ENCODE peak calls at places on chromosomes 7 and 10, in nine cellular contexts. One of them, this sample, is unnamed.

GRCh38 chr7:28479507-28479947 is 67.2 kb downstream of the CREB5 start:
- DNase-seq in tibial nerve: no peak
- DNase-seq in AG04450: no peak
- DNase-seq in A549: no peak
- DNase-seq in HCT116: no peak
- DNase-seq in body of pancreas: no peak
- DNase-seq in dorsolateral prefrontal cortex: no peak
- DNase-seq in heart right ventricle: no peak
- DNase-seq in CD8-positive, alpha-beta T cell: no peak
- DNase-seq in this sample: no peak

GRCh38 chr7:34165927-34166550 is 260.7 kb downstream of the BMPER start:
- DNase-seq in CD8-positive, alpha-beta T cell: no peak
- DNase-seq in tibial nerve: no peak
- DNase-seq in dorsolateral prefrontal cortex: no peak
- DNase-seq in HCT116: peak; percentile 7
- DNase-seq in body of pancreas: no peak
- DNase-seq in A549: peak; percentile 30
- DNase-seq in AG04450: no peak
- DNase-seq in heart right ventricle: no peak
- DNase-seq in this sample: peak; percentile 72

GRCh38 chr7:32879460-32879859 is 12.1 kb downstream of the KBTBD2 start:
- DNase-seq in CD8-positive, alpha-beta T cell: no peak
- DNase-seq in body of pancreas: no peak
- DNase-seq in dorsolateral prefrontal cortex: no peak
- DNase-seq in AG04450: no peak
- DNase-seq in A549: no peak
- DNase-seq in tibial nerve: no peak
- DNase-seq in HCT116: no peak
- DNase-seq in heart right ventricle: no peak
- DNase-seq in this sample: peak; percentile 28

GRCh38 chr7:35268953-35269352 is 15.1 kb upstream of the TBX20 start:
- DNase-seq in A549: no peak
- DNase-seq in AG04450: no peak
- DNase-seq in HCT116: no peak
- DNase-seq in body of pancreas: no peak
- DNase-seq in heart right ventricle: no peak
- DNase-seq in dorsolateral prefrontal cortex: no peak
- DNase-seq in CD8-positive, alpha-beta T cell: no peak
- DNase-seq in tibial nerve: no peak
- DNase-seq in this sample: no peak

GRCh38 chr7:102431617-102432298 is 1.6 kb upstream of the ORAI2 start:
- DNase-seq in body of pancreas: no peak
- DNase-seq in tibial nerve: no peak
- DNase-seq in HCT116: no peak
- DNase-seq in AG04450: no peak
- DNase-seq in dorsolateral prefrontal cortex: peak; percentile 78
- DNase-seq in heart right ventricle: no peak
- DNase-seq in A549: no peak
- DNase-seq in CD8-positive, alpha-beta T cell: peak; percentile 47
- DNase-seq in this sample: no peak

GRCh38 chr7:102008535-102009262 is 191.3 kb downstream of the CUX1 start:
- DNase-seq in dorsolateral prefrontal cortex: no peak
- DNase-seq in tibial nerve: no peak
- DNase-seq in body of pancreas: no peak
- DNase-seq in AG04450: no peak
- DNase-seq in HCT116: no peak
- DNase-seq in A549: no peak
- DNase-seq in CD8-positive, alpha-beta T cell: no peak
- DNase-seq in heart right ventricle: no peak
- DNase-seq in this sample: no peak

GRCh38 chr10:93604145-93604544 is 3.1 kb upstream of the RBP4 start:
- DNase-seq in dorsolateral prefrontal cortex: no peak
- DNase-seq in HCT116: no peak
- DNase-seq in body of pancreas: no peak
- DNase-seq in AG04450: no peak
- DNase-seq in heart right ventricle: no peak
- DNase-seq in A549: no peak
- DNase-seq in tibial nerve: no peak
- DNase-seq in CD8-positive, alpha-beta T cell: no peak
- DNase-seq in this sample: no peak

GRCh38 chr7:38020134-38020533 is 99.7 kb downstream of the EPDR1 start:
- DNase-seq in A549: no peak
- DNase-seq in body of pancreas: no peak
- DNase-seq in AG04450: no peak
- DNase-seq in CD8-positive, alpha-beta T cell: no peak
- DNase-seq in tibial nerve: no peak
- DNase-seq in heart right ventricle: no peak
- DNase-seq in dorsolateral prefrontal cortex: no peak
- DNase-seq in HCT116: no peak
- DNase-seq in this sample: peak; percentile 86

GRCh38 chr7:132123763-132124162 is 452.5 kb downstream of the PLXNA4 start:
- DNase-seq in dorsolateral prefrontal cortex: no peak
- DNase-seq in body of pancreas: no peak
- DNase-seq in A549: no peak
- DNase-seq in tibial nerve: no peak
- DNase-seq in heart right ventricle: no peak
- DNase-seq in AG04450: no peak
- DNase-seq in CD8-positive, alpha-beta T cell: no peak
- DNase-seq in HCT116: no peak
- DNase-seq in this sample: no peak

GRCh38 chr10:90288403-90288933 is 569.4 kb downstream of the HTR7 start:
- DNase-seq in A549: no peak
- DNase-seq in body of pancreas: no peak
- DNase-seq in tibial nerve: no peak
- DNase-seq in CD8-positive, alpha-beta T cell: no peak
- DNase-seq in dorsolateral prefrontal cortex: no peak
- DNase-seq in AG04450: peak; percentile 30
- DNase-seq in HCT116: peak; percentile 10
- DNase-seq in heart right ventricle: no peak
- DNase-seq in this sample: peak; percentile 57

GRCh38 chr10:36096571-36096970 is 454.5 kb upstream of the FZD8 start:
- DNase-seq in dorsolateral prefrontal cortex: no peak
- DNase-seq in heart right ventricle: no peak
- DNase-seq in CD8-positive, alpha-beta T cell: no peak
- DNase-seq in tibial nerve: no peak
- DNase-seq in HCT116: no peak
- DNase-seq in body of pancreas: no peak
- DNase-seq in AG04450: no peak
- DNase-seq in A549: no peak
- DNase-seq in this sample: peak; percentile 62

GRCh38 chr7:107150375-107151073 is 18.3 kb upstream of the HBP1 start:
- DNase-seq in CD8-positive, alpha-beta T cell: peak; percentile 71
- DNase-seq in A549: peak; percentile 18
- DNase-seq in tibial nerve: peak; percentile 80
- DNase-seq in dorsolateral prefrontal cortex: no peak
- DNase-seq in HCT116: peak; percentile 51
- DNase-seq in heart right ventricle: peak; percentile 38
- DNase-seq in body of pancreas: peak; percentile 82
- DNase-seq in AG04450: peak; percentile 63
- DNase-seq in this sample: peak; percentile 74

GRCh38 chr10:127175357-127176110 is 20.9 kb downstream of the INSYN2A start:
- DNase-seq in AG04450: no peak
- DNase-seq in body of pancreas: no peak
- DNase-seq in CD8-positive, alpha-beta T cell: no peak
- DNase-seq in HCT116: no peak
- DNase-seq in A549: no peak
- DNase-seq in dorsolateral prefrontal cortex: no peak
- DNase-seq in heart right ventricle: no peak
- DNase-seq in tibial nerve: no peak
- DNase-seq in this sample: no peak

GRCh38 chr7:112537822-112538221 is 57.0 kb downstream of the LSMEM1 start:
- DNase-seq in HCT116: no peak
- DNase-seq in A549: no peak
- DNase-seq in heart right ventricle: no peak
- DNase-seq in CD8-positive, alpha-beta T cell: no peak
- DNase-seq in tibial nerve: no peak
- DNase-seq in dorsolateral prefrontal cortex: no peak
- DNase-seq in body of pancreas: no peak
- DNase-seq in AG04450: no peak
- DNase-seq in this sample: peak; percentile 24

GRCh38 chr7:137919987-137920386 is 73.2 kb upstream of the DGKI start:
- DNase-seq in CD8-positive, alpha-beta T cell: no peak
- DNase-seq in dorsolateral prefrontal cortex: no peak
- DNase-seq in body of pancreas: no peak
- DNase-seq in tibial nerve: no peak
- DNase-seq in HCT116: no peak
- DNase-seq in A549: no peak
- DNase-seq in heart right ventricle: no peak
- DNase-seq in AG04450: no peak
- DNase-seq in this sample: no peak

GRCh38 chr7:130490888-130491771 is 755 bp upstream of the MEST start:
- DNase-seq in AG04450: no peak
- DNase-seq in heart right ventricle: peak; percentile 37
- DNase-seq in A549: no peak
- DNase-seq in HCT116: no peak
- DNase-seq in tibial nerve: peak; percentile 25
- DNase-seq in body of pancreas: peak; percentile 50
- DNase-seq in dorsolateral prefrontal cortex: peak; percentile 51
- DNase-seq in CD8-positive, alpha-beta T cell: peak; percentile 27
- DNase-seq in this sample: no peak

GRCh38 chr10:103470755-103471653 is 8.0 kb downstream of the CALHM3 start:
- DNase-seq in HCT116: no peak
- DNase-seq in CD8-positive, alpha-beta T cell: peak; percentile 71
- DNase-seq in dorsolateral prefrontal cortex: no peak
- DNase-seq in A549: no peak
- DNase-seq in heart right ventricle: peak; percentile 54
- DNase-seq in body of pancreas: no peak
- DNase-seq in AG04450: no peak
- DNase-seq in tibial nerve: no peak
- DNase-seq in this sample: peak; percentile 78

GRCh38 chr7:99623702-99624447 is 7.1 kb downstream of the ZSCAN25 start:
- DNase-seq in AG04450: no peak
- DNase-seq in CD8-positive, alpha-beta T cell: no peak
- DNase-seq in HCT116: no peak
- DNase-seq in tibial nerve: no peak
- DNase-seq in body of pancreas: no peak
- DNase-seq in dorsolateral prefrontal cortex: no peak
- DNase-seq in heart right ventricle: no peak
- DNase-seq in A549: no peak
- DNase-seq in this sample: no peak

GRCh38 chr7:158704524-158705233 is at the start of gene NCAPG2:
- DNase-seq in HCT116: peak; percentile 95
- DNase-seq in CD8-positive, alpha-beta T cell: peak; percentile 98
- DNase-seq in body of pancreas: peak; percentile 99
- DNase-seq in heart right ventricle: peak; percentile 99
- DNase-seq in AG04450: peak; percentile 95
- DNase-seq in tibial nerve: peak; percentile 97
- DNase-seq in A549: peak; percentile 95
- DNase-seq in dorsolateral prefrontal cortex: peak; percentile 98
- DNase-seq in this sample: peak; percentile 96
- TF ChIP-seq CTCF in HCT116: peak; percentile 17
- TF ChIP-seq CTCF in CD8-positive, alpha-beta T cell: no peak
- TF ChIP-seq CTCF in body of pancreas: peak; percentile 27
- TF ChIP-seq CTCF in heart right ventricle: peak; percentile 26
- TF ChIP-seq CTCF in AG04450: peak; percentile 6
- TF ChIP-seq CTCF in tibial nerve: peak; percentile 81
- TF ChIP-seq CTCF in A549: no peak
- TF ChIP-seq CTCF in dorsolateral prefrontal cortex: peak; percentile 70
- TF ChIP-seq CTCF in this sample: no peak

GRCh38 chr10:13529714-13529973 is 830 bp upstream of the BEND7 start:
- DNase-seq in heart right ventricle: no peak
- DNase-seq in dorsolateral prefrontal cortex: no peak
- DNase-seq in CD8-positive, alpha-beta T cell: no peak
- DNase-seq in tibial nerve: no peak
- DNase-seq in HCT116: no peak
- DNase-seq in body of pancreas: no peak
- DNase-seq in A549: no peak
- DNase-seq in AG04450: no peak
- DNase-seq in this sample: no peak
- H3K4me3 ChIP-seq in heart right ventricle: peak overlapping the region; percentile 63
- H3K4me3 ChIP-seq in dorsolateral prefrontal cortex: peak overlapping the region; percentile 55
- H3K4me3 ChIP-seq in CD8-positive, alpha-beta T cell: no peak overlapping the region
- H3K4me3 ChIP-seq in tibial nerve: peak overlapping the region; percentile 70
- H3K4me3 ChIP-seq in HCT116: peak overlapping the region; percentile 64
- H3K4me3 ChIP-seq in body of pancreas: no peak overlapping the region
- H3K4me3 ChIP-seq in A549: peak overlapping the region; percentile 98
- H3K4me3 ChIP-seq in AG04450: peak overlapping the region; percentile 51
- H3K4me3 ChIP-seq in this sample: no peak overlapping the region

GRCh38 chr7:18874875-18875274 is 242.6 kb downstream of the TWIST1 start:
- DNase-seq in body of pancreas: no peak
- DNase-seq in tibial nerve: no peak
- DNase-seq in A549: no peak
- DNase-seq in dorsolateral prefrontal cortex: no peak
- DNase-seq in AG04450: no peak
- DNase-seq in HCT116: no peak
- DNase-seq in CD8-positive, alpha-beta T cell: no peak
- DNase-seq in heart right ventricle: no peak
- DNase-seq in this sample: peak; percentile 35

GRCh38 chr7:18872344-18872743 is 245.1 kb downstream of the TWIST1 start:
- DNase-seq in A549: no peak
- DNase-seq in HCT116: no peak
- DNase-seq in CD8-positive, alpha-beta T cell: no peak
- DNase-seq in AG04450: no peak
- DNase-seq in body of pancreas: no peak
- DNase-seq in heart right ventricle: no peak
- DNase-seq in dorsolateral prefrontal cortex: no peak
- DNase-seq in tibial nerve: no peak
- DNase-seq in this sample: no peak

GRCh38 chr7:18877874-18878273 is 239.6 kb downstream of the TWIST1 start:
- DNase-seq in HCT116: no peak
- DNase-seq in tibial nerve: no peak
- DNase-seq in body of pancreas: no peak
- DNase-seq in CD8-positive, alpha-beta T cell: no peak
- DNase-seq in heart right ventricle: no peak
- DNase-seq in A549: no peak
- DNase-seq in dorsolateral prefrontal cortex: no peak
- DNase-seq in AG04450: no peak
- DNase-seq in this sample: no peak

GRCh38 chr7:18873674-18874341 is 243.6 kb downstream of the TWIST1 start:
- DNase-seq in heart right ventricle: no peak
- DNase-seq in HCT116: no peak
- DNase-seq in CD8-positive, alpha-beta T cell: no peak
- DNase-seq in AG04450: no peak
- DNase-seq in body of pancreas: no peak
- DNase-seq in A549: no peak
- DNase-seq in dorsolateral prefrontal cortex: no peak
- DNase-seq in tibial nerve: no peak
- DNase-seq in this sample: peak; percentile 75
- TF ChIP-seq CTCF in heart right ventricle: peak; percentile 17
- TF ChIP-seq CTCF in HCT116: peak; percentile 57
- TF ChIP-seq CTCF in CD8-positive, alpha-beta T cell: no peak
- TF ChIP-seq CTCF in AG04450: peak; percentile 47
- TF ChIP-seq CTCF in body of pancreas: no peak
- TF ChIP-seq CTCF in A549: no peak
- TF ChIP-seq CTCF in dorsolateral prefrontal cortex: no peak
- TF ChIP-seq CTCF in tibial nerve: no peak
- TF ChIP-seq CTCF in this sample: peak; percentile 72

DNA sequence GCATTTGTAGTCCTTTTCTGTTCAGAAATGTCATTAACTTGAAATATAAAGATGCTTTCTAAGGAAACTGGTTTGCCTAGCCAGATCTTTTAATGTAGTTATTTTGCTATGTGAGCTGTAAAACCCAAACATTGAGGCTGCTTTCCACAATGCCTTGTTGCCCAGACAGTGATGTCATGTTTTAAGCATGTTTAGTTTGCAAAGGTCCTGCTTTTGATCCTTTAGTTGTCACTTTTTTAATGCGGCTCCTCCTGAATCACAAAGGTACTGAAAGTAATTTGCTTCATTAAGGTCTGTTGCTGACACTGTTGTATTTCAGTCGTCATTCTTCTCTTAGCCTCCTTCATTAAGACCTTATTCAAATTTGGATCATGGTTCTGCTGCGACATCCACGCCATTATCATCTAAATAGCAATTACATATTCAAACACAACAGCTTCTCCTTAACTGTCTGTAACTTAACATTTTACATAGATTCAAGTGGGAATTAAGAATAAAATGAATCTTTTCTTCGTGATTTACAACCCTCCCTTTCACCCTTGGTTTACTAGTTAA is 10.6 kb downstream of the RPA3 start:
- DNase-seq in tibial nerve: no peak
- DNase-seq in body of pancreas: no peak
- DNase-seq in AG04450: no peak
- DNase-seq in HCT116: no peak
- DNase-seq in A549: no peak
- DNase-seq in CD8-positive, alpha-beta T cell: no peak
- DNase-seq in dorsolateral prefrontal cortex: no peak
- DNase-seq in heart right ventricle: no peak
- DNase-seq in this sample: no peak
- H3K4me3 ChIP-seq in tibial nerve: no peak overlapping the region
- H3K4me3 ChIP-seq in body of pancreas: no peak overlapping the region
- H3K4me3 ChIP-seq in AG04450: no peak overlapping the region
- H3K4me3 ChIP-seq in HCT116: no peak overlapping the region
- H3K4me3 ChIP-seq in A549: no peak overlapping the region
- H3K4me3 ChIP-seq in CD8-positive, alpha-beta T cell: no peak overlapping the region
- H3K4me3 ChIP-seq in dorsolateral prefrontal cortex: no peak overlapping the region
- H3K4me3 ChIP-seq in heart right ventricle: no peak overlapping the region
- H3K4me3 ChIP-seq in this sample: no peak overlapping the region